ENCODE peak calls at places on chromosomes 16 and 17, in four cellular contexts. Y, V, Q and B are unnamed samples. For H4K20me1, the result is how much of the 10 kb centered on the place peaks cover.

GRCh38 chr16:77300232-77300631 is 101.0 kb downstream of the SYCE1L start:
- DNase-seq in Y (no peak), Q (no peak), V (no peak), B (no peak)

GRCh38 chr17:7574176-7574953 is 5.1 kb upstream of the CD68 start:
- DNase-seq in V (no peak), Y (no peak), Q (no peak), B (no peak)

GRCh38 chr16:86942469-86943175 is 364.3 kb downstream of the FOXL1 start:
- DNase-seq in Q (no peak), V (no peak), Y (no peak), B (no peak)

GRCh38 chr16:89670496-89671431 is 13.1 kb downstream of the SPATA33 start:
- DNase-seq in Q (no peak), V (no peak), Y (no peak), B (no peak)

GRCh38 chr16:70804153-70804728 is 3.3 kb upstream of the VAC14 start:
- DNase-seq in V (no peak), Y (no peak), Q (no peak), B (no peak)

GRCh38 chr16:20669691-20670090 is 27.8 kb downstream of the ACSM1 start:
- DNase-seq in Q (no peak), V (no peak), Y (no peak), B (no peak)

GRCh38 chr17:44794699-44795413 is 35.2 kb downstream of the GJC1 start:
- DNase-seq in Q (no peak), Y (peak), V (peak), B (no peak)

GRCh38 chr17:74305865-74306654 is 20.0 kb upstream of the KIF19 start:
- DNase-seq in Y (no peak), Q (peak), V (no peak), B (no peak)

GRCh38 chr17:21113106-21113690 is 13.6 kb upstream of the DHRS7B start:
- DNase-seq in V (no peak), Q (no peak), Y (no peak), B (no peak)

GRCh38 chr16:4179020-4179419 is 62.8 kb upstream of the ADCY9 start:
- DNase-seq in V (no peak), Y (peak), Q (no peak), B (no peak)

GRCh38 chr17:60079401-60079861 is 710 bp upstream of the HEATR6 start:
- DNase-seq in V (no peak), Y (no peak), Q (no peak), B (no peak)

GRCh38 chr16:86298166-86299131 is 211.9 kb upstream of the FOXF1 start:
- DNase-seq in Q (no peak), Y (no peak), V (no peak), B (no peak)

GRCh38 chr17:5373112-5373511 is 46.4 kb downstream of the NUP88 start:
- DNase-seq in V (no peak), Q (no peak), Y (no peak), B (no peak)

GRCh38 chr17:76670020-76670707 is 26.6 kb upstream of the ST6GALNAC1 start:
- DNase-seq in Q (no peak), V (no peak), Y (no peak), B (no peak)

GRCh38 chr16:56462064-56462796 is 10.9 kb downstream of the OGFOD1 start:
- DNase-seq in Y (no peak), Q (no peak), V (peak), B (no peak)

DNA sequence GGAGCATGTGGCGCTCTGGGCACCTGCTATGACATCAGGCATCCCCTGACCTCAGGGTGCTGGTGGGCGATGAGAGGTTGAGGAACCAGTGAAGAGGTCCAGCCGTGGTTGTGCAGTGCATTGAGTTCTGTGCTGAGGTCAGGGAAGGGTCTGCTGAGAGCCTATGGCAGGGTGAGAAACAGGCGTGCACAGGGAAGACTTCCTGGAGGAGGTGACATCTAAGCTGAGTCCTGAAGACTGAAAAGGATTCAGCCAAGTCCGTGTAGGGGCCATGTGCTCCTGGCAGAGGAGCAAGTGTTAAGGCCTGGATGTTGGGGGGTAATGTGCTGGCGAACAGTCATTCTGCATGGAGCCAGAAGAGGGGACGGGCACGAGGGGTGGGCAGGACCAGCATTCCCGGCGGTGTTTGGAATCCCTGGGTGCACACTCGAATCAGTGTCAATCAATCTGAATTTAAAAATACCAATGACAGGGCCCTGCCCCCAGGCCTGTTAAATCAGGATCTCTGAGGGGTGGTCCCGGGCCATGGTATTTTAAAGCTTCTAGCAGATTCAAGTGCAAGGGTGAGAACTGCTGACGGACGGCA is 65.8 kb upstream of the CIBAR2 start:
- DNase-seq in Q (no peak), Y (no peak), V (no peak), B (no peak)
- H4K20me1 ChIP-seq in Q (under half), Y (under half), V (half or more), B (under half)

GRCh38 chr17:17064322-17064721 is 22.1 kb downstream of the MPRIP start:
- DNase-seq in Y (no peak), Q (peak), V (no peak), B (no peak)
- H4K20me1 ChIP-seq in Y (under half), Q (under half), V (under half), B (half or more)

DNA sequence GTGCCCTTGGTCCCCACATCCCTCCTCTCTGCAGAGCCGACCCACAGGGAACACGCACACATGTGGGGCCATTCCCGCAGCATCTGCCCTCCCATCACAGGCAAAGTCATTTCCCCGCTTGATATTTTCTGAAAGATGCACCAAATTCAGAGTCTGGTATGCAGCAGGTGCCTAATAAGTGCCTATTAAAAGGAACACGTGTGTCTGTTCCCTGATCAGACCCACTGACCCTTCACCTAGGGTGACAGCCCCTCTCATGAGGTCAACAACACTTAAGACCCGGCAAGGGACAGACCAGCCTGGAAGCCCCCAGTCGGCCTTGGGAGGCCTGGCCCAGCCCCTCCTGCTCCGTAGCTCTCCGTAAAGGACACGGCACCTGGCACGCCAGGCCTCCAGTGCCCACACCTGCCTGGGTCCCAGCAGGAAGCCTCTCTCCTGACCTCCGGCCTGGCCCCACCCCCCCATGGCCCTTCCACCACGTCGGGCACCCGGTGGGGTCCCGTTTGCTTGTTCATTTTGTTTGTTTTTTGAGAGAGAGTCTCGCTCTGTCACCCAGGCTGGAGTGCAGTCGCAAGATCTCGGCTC is 20.0 kb downstream of the UNKL start:
- DNase-seq in V (no peak), Y (no peak), Q (no peak), B (no peak)
- H4K20me1 ChIP-seq in V (under half), Y (under half), Q (under half), B (under half)

DNA sequence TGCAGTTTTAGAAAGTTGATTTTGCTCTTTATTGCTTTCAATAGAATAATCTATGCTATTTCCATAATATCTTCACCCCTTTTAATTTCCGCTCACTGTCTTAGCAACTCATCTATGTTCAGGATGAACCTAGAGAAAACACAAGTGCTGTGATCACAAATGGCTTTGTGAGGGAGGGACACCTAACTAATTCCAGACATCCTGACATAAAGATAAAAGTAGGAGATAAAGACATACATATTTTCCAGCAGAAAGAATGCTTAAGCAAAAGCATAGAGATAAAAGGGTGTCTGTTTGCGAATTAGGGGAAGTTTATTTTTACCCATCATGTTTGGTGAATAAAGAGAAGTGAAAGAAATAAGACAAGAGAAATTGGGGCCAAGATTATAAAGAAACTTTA is 254.2 kb downstream of the KCNJ2 start:
- DNase-seq in Q (no peak), Y (no peak), V (no peak), B (no peak)
- H4K20me1 ChIP-seq in Q (under half), Y (under half), V (under half), B (under half)